ENCODE peak calls at places on chromosomes 2 and 18, in seven cellular contexts. M is GM23248, Y is A549, R is mesendoderm, W is tibial artery, Z is SK-N-MC, C is SJSA1. L is an unnamed sample.

GRCh38 chr2:172606285-172606684 is 50.4 kb downstream of the PDK1 start:
- DNase-seq in W (no peak), M (peak), C (no peak), Y (no peak), Z (no peak), R (no peak), L (no peak)

GRCh38 chr2:150607471-150607870 is 120.0 kb upstream of the RND3 start:
- DNase-seq in R (no peak), Z (no peak), W (no peak), C (no peak), M (peak), Y (no peak), L (no peak)

GRCh38 chr2:67612576-67612981 is 215.4 kb downstream of the ETAA1 start:
- DNase-seq in C (no peak), W (no peak), Y (no peak), M (peak), R (no peak), Z (no peak), L (no peak)

GRCh38 chr2:128750328-128751165 is 431.9 kb upstream of the HS6ST1 start:
- DNase-seq in Z (no peak), R (no peak), W (no peak), C (no peak), Y (no peak), M (no peak), L (no peak)

GRCh38 chr18:46333371-46334199 is 229.4 kb downstream of the HAUS1 start:
- DNase-seq in Z (no peak), R (peak), W (no peak), Y (peak), M (peak), C (peak), L (no peak)

GRCh38 chr18:62852851-62853250 is 137.5 kb downstream of the PHLPP1 start:
- DNase-seq in R (no peak), M (peak), W (no peak), C (peak), Z (no peak), Y (no peak), L (no peak)

GRCh38 chr2:86832334-86833096 is 29.2 kb downstream of the CD8B start:
- DNase-seq in C (no peak), W (no peak), Z (no peak), M (no peak), Y (no peak), R (no peak), L (no peak)

GRCh38 chr2:119112770-119113488 is 45.6 kb downstream of the C1QL2 start:
- DNase-seq in Y (no peak), W (no peak), Z (no peak), R (no peak), C (no peak), M (no peak), L (no peak)

GRCh38 chr2:239132786-239133185 is 268.0 kb downstream of the HDAC4 start:
- DNase-seq in R (no peak), C (no peak), W (no peak), Y (no peak), Z (no peak), M (no peak), L (no peak)

GRCh38 chr2:223797073-223797472 is 40.3 kb downstream of the AP1S3 start:
- DNase-seq in R (no peak), Y (peak), M (no peak), C (no peak), W (no peak), Z (no peak), L (no peak)

GRCh38 chr2:182628901-182629300 is 87.2 kb upstream of the DNAJC10 start:
- DNase-seq in W (no peak), R (no peak), C (no peak), Y (no peak), Z (no peak), M (no peak), L (no peak)

GRCh38 chr2:8452979-8453903 is 228.6 kb upstream of the ID2 start:
- DNase-seq in Z (no peak), W (no peak), Y (no peak), C (no peak), M (peak), R (no peak), L (no peak)

GRCh38 chr2:227398684-227399398 is 11.1 kb upstream of the SCYGR1 start:
- DNase-seq in C (no peak), M (no peak), Z (no peak), Y (no peak), R (no peak), W (no peak), L (no peak)
- H3K27ac ChIP-seq in C (no peak), M (no peak), Z (no peak), Y (peak), R (no peak), W (no peak), L (no peak)

DNA sequence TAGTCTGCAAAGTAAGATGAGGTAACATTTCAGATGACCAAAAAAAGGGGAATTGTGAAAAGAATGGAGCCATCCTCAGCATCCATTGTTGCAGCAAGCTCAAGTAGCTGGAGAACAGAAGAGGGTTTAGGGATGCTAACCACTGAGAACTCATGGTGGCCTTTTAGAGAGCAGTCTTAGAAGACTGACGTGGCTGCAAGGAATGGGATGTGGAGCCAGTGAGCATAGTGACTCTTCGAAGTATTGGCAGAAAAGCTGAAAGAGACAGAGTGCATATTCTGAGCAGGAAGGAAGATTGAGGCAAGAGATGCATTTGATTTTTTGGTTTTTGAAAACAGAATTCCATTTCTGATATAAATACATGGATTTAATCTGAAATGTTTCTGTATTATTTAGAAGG is 151.2 kb downstream of the UBE2E3 start:
- DNase-seq in R (no peak), Y (no peak), C (no peak), M (no peak), Z (no peak), W (no peak), L (no peak)
- H3K4me3 ChIP-seq in R (no peak), Y (no peak), C (no peak), M (no peak), Z (no peak), W (no peak), L (no peak)

DNA sequence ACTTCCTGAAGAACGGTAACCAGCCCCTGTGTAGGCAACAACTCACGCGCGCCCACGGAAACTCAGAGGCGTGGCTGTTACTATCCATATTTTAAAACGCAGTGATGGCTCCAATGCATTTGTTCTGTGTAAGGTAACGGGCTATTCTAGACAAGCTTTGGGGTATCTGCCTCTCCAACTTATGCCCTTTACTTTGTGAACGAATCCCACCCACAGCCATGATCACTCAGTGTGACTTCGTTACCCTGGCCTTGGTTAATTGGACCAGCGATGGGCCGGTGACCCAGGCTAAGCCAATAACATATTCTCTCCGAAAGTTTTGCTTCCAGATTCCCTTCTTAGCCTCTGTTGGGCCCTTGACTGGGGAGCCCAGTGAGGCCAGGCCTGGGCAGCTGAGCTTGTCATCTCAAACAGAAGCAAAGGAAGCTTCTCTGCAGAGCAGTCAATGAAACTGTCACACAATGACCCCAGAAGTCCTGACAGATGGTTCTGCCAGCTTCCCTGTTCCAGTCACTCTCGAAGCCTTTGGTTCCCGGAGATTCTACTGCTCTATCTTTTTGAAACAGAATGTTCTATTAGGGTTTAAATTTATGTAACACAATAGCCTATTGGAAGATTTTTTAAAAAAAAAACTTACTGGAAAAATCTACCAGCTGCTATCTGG is 30.7 kb upstream of the ROCK2 start:
- DNase-seq in M (no peak), Z (no peak), W (no peak), R (no peak), Y (no peak), C (no peak), L (no peak)
- H3K27ac ChIP-seq in M (peak), Z (peak), W (peak), R (no peak), Y (peak), C (peak), L (peak)

GRCh38 chr2:72146357-72147302 is 1.0 kb downstream of the CYP26B1 start:
- DNase-seq in Z (no peak), W (no peak), Y (no peak), R (no peak), C (no peak), M (no peak), L (no peak)

GRCh38 chr2:72144412-72144745 is 3.3 kb downstream of the CYP26B1 start:
- DNase-seq in R (no peak), Z (no peak), W (no peak), Y (no peak), M (no peak), C (no peak), L (no peak)

GRCh38 chr2:72144746-72145657 is 2.7 kb downstream of the CYP26B1 start:
- DNase-seq in W (no peak), M (peak), Z (peak), C (no peak), Y (peak), R (peak), L (no peak)

GRCh38 chr2:72147303-72147970 is at the start of gene CYP26B1:
- DNase-seq in C (no peak), R (peak), Y (no peak), M (peak), W (no peak), Z (no peak), L (no peak)

GRCh38 chr2:72145658-72146329 is 1.9 kb downstream of the CYP26B1 start:
- DNase-seq in Y (no peak), C (no peak), M (peak), W (no peak), R (no peak), Z (no peak), L (no peak)
- H3K4me3 ChIP-seq in Y (peak), C (no peak), M (peak), W (peak), R (no peak), Z (peak), L (no peak)

L was measured in AG04450.